ENCODE peak calls at places on chromosomes 1 and 21, in ten cellular contexts. One of them, this sample, is unnamed.

GRCh38 chr1:94522304-94522703 is 19.3 kb downstream of the F3 start:
- DNase-seq in mucosa of descending colon: no peak
- DNase-seq in Caco-2: no peak
- DNase-seq in AG04450: no peak
- DNase-seq in astrocyte of the spinal cord: peak; percentile 76
- DNase-seq in HEK293T: no peak
- DNase-seq in AG08395: no peak
- DNase-seq in M059J: peak; percentile 72
- DNase-seq in HAP-1: peak; percentile 55
- DNase-seq in Calu3: peak; percentile 17
- DNase-seq in this sample: no peak

GRCh38 chr1:27872802-27873665 is 690 bp downstream of the THEMIS2 start:
- DNase-seq in AG08395: no peak
- DNase-seq in astrocyte of the spinal cord: no peak
- DNase-seq in mucosa of descending colon: no peak
- DNase-seq in Caco-2: no peak
- DNase-seq in Calu3: peak; percentile 4
- DNase-seq in AG04450: no peak
- DNase-seq in HAP-1: no peak
- DNase-seq in HEK293T: peak; percentile 30
- DNase-seq in M059J: peak; percentile 23
- DNase-seq in this sample: no peak

GRCh38 chr1:107776898-107777663 is 187.9 kb downstream of the VAV3 start:
- DNase-seq in HAP-1: no peak
- DNase-seq in Calu3: no peak
- DNase-seq in AG08395: no peak
- DNase-seq in mucosa of descending colon: no peak
- DNase-seq in HEK293T: no peak
- DNase-seq in Caco-2: no peak
- DNase-seq in M059J: no peak
- DNase-seq in AG04450: no peak
- DNase-seq in astrocyte of the spinal cord: no peak
- DNase-seq in this sample: no peak

GRCh38 chr1:154353460-154353904 is 28.2 kb downstream of the ATP8B2 start:
- DNase-seq in HEK293T: peak; percentile 41
- DNase-seq in M059J: peak; percentile 78
- DNase-seq in HAP-1: no peak
- DNase-seq in mucosa of descending colon: no peak
- DNase-seq in Caco-2: peak; percentile 69
- DNase-seq in AG04450: no peak
- DNase-seq in Calu3: peak; percentile 29
- DNase-seq in AG08395: peak; percentile 67
- DNase-seq in astrocyte of the spinal cord: peak; percentile 22
- DNase-seq in this sample: no peak

GRCh38 chr1:17569200-17570139 is 30.0 kb downstream of the ARHGEF10L start:
- DNase-seq in mucosa of descending colon: peak; percentile 69
- DNase-seq in M059J: peak; percentile 95
- DNase-seq in HEK293T: no peak
- DNase-seq in Caco-2: no peak
- DNase-seq in AG04450: no peak
- DNase-seq in astrocyte of the spinal cord: peak; percentile 82
- DNase-seq in AG08395: peak; percentile 93
- DNase-seq in HAP-1: no peak
- DNase-seq in Calu3: peak; percentile 62
- DNase-seq in this sample: no peak

GRCh38 chr1:117045644-117046043 is 14.5 kb upstream of the TTF2 start:
- DNase-seq in M059J: no peak
- DNase-seq in AG04450: no peak
- DNase-seq in HAP-1: peak; percentile 35
- DNase-seq in mucosa of descending colon: no peak
- DNase-seq in Caco-2: no peak
- DNase-seq in AG08395: no peak
- DNase-seq in Calu3: no peak
- DNase-seq in HEK293T: no peak
- DNase-seq in astrocyte of the spinal cord: peak; percentile 8
- DNase-seq in this sample: no peak

GRCh38 chr21:27586986-27587385 is 620.1 kb upstream of the ADAMTS5 start:
- DNase-seq in Caco-2: no peak
- DNase-seq in mucosa of descending colon: no peak
- DNase-seq in M059J: peak; percentile 56
- DNase-seq in HAP-1: no peak
- DNase-seq in Calu3: no peak
- DNase-seq in AG04450: no peak
- DNase-seq in AG08395: peak; percentile 50
- DNase-seq in HEK293T: no peak
- DNase-seq in astrocyte of the spinal cord: no peak
- DNase-seq in this sample: no peak

GRCh38 chr1:171606402-171606941 is 15.6 kb upstream of the MYOCOS start:
- DNase-seq in HAP-1: no peak
- DNase-seq in AG04450: no peak
- DNase-seq in AG08395: no peak
- DNase-seq in M059J: no peak
- DNase-seq in Caco-2: no peak
- DNase-seq in mucosa of descending colon: no peak
- DNase-seq in Calu3: no peak
- DNase-seq in astrocyte of the spinal cord: no peak
- DNase-seq in HEK293T: no peak
- DNase-seq in this sample: no peak

GRCh38 chr1:30908446-30908885 is at the start of gene SDC3:
- DNase-seq in AG08395: peak; percentile 55
- DNase-seq in HEK293T: peak; percentile 71
- DNase-seq in astrocyte of the spinal cord: no peak
- DNase-seq in mucosa of descending colon: peak; percentile 58
- DNase-seq in AG04450: no peak
- DNase-seq in Calu3: peak; percentile 37
- DNase-seq in M059J: no peak
- DNase-seq in HAP-1: peak; percentile 20
- DNase-seq in Caco-2: peak; percentile 29
- DNase-seq in this sample: no peak

GRCh38 chr1:10407201-10407600 is 8.3 kb downstream of the PGD start:
- DNase-seq in AG04450: no peak
- DNase-seq in astrocyte of the spinal cord: no peak
- DNase-seq in M059J: no peak
- DNase-seq in HAP-1: no peak
- DNase-seq in Caco-2: no peak
- DNase-seq in mucosa of descending colon: no peak
- DNase-seq in AG08395: no peak
- DNase-seq in HEK293T: no peak
- DNase-seq in Calu3: no peak
- DNase-seq in this sample: no peak

This sample was measured in mesothelial cell of epicardium.